ENCODE peak calls at places on chromosomes 2 and 18, in nine cellular contexts. One of them, this sample, is unnamed.

GRCh38 chr18:76922107-76922506 is 99.8 kb downstream of the ZNF236 start:
- DNase-seq in neuronal stem cell: peak
- DNase-seq in left lung: no peak
- DNase-seq in GM13977: peak
- DNase-seq in cardiac fibroblast: peak
- DNase-seq in non-pigmented ciliary epithelial cell: peak
- DNase-seq in lung microvascular endothelial cell: peak
- DNase-seq in osteocyte: no peak
- DNase-seq in NCI-H510A: peak
- DNase-seq in this sample: peak

GRCh38 chr18:1036926-1037325 is 132.3 kb downstream of the ADCYAP1 start:
- DNase-seq in osteocyte: no peak
- DNase-seq in left lung: no peak
- DNase-seq in cardiac fibroblast: no peak
- DNase-seq in neuronal stem cell: no peak
- DNase-seq in GM13977: no peak
- DNase-seq in lung microvascular endothelial cell: no peak
- DNase-seq in non-pigmented ciliary epithelial cell: no peak
- DNase-seq in NCI-H510A: no peak
- DNase-seq in this sample: no peak

GRCh38 chr2:61177727-61178549 is 15.9 kb downstream of the C2orf74 start:
- DNase-seq in osteocyte: no peak
- DNase-seq in non-pigmented ciliary epithelial cell: no peak
- DNase-seq in lung microvascular endothelial cell: no peak
- DNase-seq in GM13977: peak
- DNase-seq in cardiac fibroblast: peak
- DNase-seq in NCI-H510A: no peak
- DNase-seq in neuronal stem cell: no peak
- DNase-seq in left lung: peak
- DNase-seq in this sample: peak

GRCh38 chr2:43467889-43468288 is 127.9 kb downstream of the THADA start:
- DNase-seq in cardiac fibroblast: peak
- DNase-seq in NCI-H510A: no peak
- DNase-seq in neuronal stem cell: no peak
- DNase-seq in left lung: no peak
- DNase-seq in GM13977: no peak
- DNase-seq in non-pigmented ciliary epithelial cell: no peak
- DNase-seq in lung microvascular endothelial cell: no peak
- DNase-seq in osteocyte: no peak
- DNase-seq in this sample: no peak

GRCh38 chr2:100614455-100615000 is 51.7 kb downstream of the PDCL3 start:
- DNase-seq in cardiac fibroblast: no peak
- DNase-seq in neuronal stem cell: no peak
- DNase-seq in NCI-H510A: no peak
- DNase-seq in osteocyte: no peak
- DNase-seq in GM13977: no peak
- DNase-seq in non-pigmented ciliary epithelial cell: no peak
- DNase-seq in left lung: no peak
- DNase-seq in lung microvascular endothelial cell: no peak
- DNase-seq in this sample: no peak

GRCh38 chr18:59631583-59632181 is 65.5 kb downstream of the CCBE1 start:
- DNase-seq in neuronal stem cell: peak
- DNase-seq in left lung: no peak
- DNase-seq in lung microvascular endothelial cell: peak
- DNase-seq in GM13977: peak
- DNase-seq in non-pigmented ciliary epithelial cell: no peak
- DNase-seq in NCI-H510A: no peak
- DNase-seq in cardiac fibroblast: peak
- DNase-seq in osteocyte: no peak
- DNase-seq in this sample: peak

GRCh38 chr2:120628248-120628647 is 107.4 kb upstream of the GLI2 start:
- DNase-seq in lung microvascular endothelial cell: no peak
- DNase-seq in GM13977: no peak
- DNase-seq in neuronal stem cell: no peak
- DNase-seq in non-pigmented ciliary epithelial cell: no peak
- DNase-seq in cardiac fibroblast: no peak
- DNase-seq in left lung: no peak
- DNase-seq in osteocyte: no peak
- DNase-seq in NCI-H510A: no peak
- DNase-seq in this sample: no peak

GRCh38 chr18:12410121-12410520 is 2.4 kb downstream of the PRELID3A start:
- DNase-seq in non-pigmented ciliary epithelial cell: no peak
- DNase-seq in NCI-H510A: no peak
- DNase-seq in neuronal stem cell: no peak
- DNase-seq in GM13977: no peak
- DNase-seq in cardiac fibroblast: no peak
- DNase-seq in osteocyte: no peak
- DNase-seq in lung microvascular endothelial cell: no peak
- DNase-seq in left lung: no peak
- DNase-seq in this sample: no peak

GRCh38 chr2:119485336-119486110 is 38.8 kb downstream of the SCTR start:
- DNase-seq in NCI-H510A: no peak
- DNase-seq in left lung: no peak
- DNase-seq in GM13977: no peak
- DNase-seq in non-pigmented ciliary epithelial cell: no peak
- DNase-seq in neuronal stem cell: no peak
- DNase-seq in lung microvascular endothelial cell: peak
- DNase-seq in cardiac fibroblast: no peak
- DNase-seq in osteocyte: peak
- DNase-seq in this sample: no peak

GRCh38 chr2:11602563-11603182 is 67.3 kb downstream of the NTSR2 start:
- DNase-seq in GM13977: no peak
- DNase-seq in non-pigmented ciliary epithelial cell: no peak
- DNase-seq in neuronal stem cell: no peak
- DNase-seq in NCI-H510A: no peak
- DNase-seq in left lung: no peak
- DNase-seq in cardiac fibroblast: no peak
- DNase-seq in osteocyte: no peak
- DNase-seq in lung microvascular endothelial cell: peak
- DNase-seq in this sample: no peak

GRCh38 chr2:41872646-41873045 is 175.2 kb upstream of the PKDCC start:
- DNase-seq in cardiac fibroblast: peak
- DNase-seq in neuronal stem cell: no peak
- DNase-seq in NCI-H510A: no peak
- DNase-seq in non-pigmented ciliary epithelial cell: no peak
- DNase-seq in left lung: no peak
- DNase-seq in osteocyte: no peak
- DNase-seq in GM13977: no peak
- DNase-seq in lung microvascular endothelial cell: no peak
- DNase-seq in this sample: no peak

GRCh38 chr18:12334280-12335262 is 26.5 kb downstream of the TUBB6 start:
- DNase-seq in non-pigmented ciliary epithelial cell: no peak
- DNase-seq in neuronal stem cell: no peak
- DNase-seq in osteocyte: no peak
- DNase-seq in lung microvascular endothelial cell: no peak
- DNase-seq in GM13977: no peak
- DNase-seq in NCI-H510A: no peak
- DNase-seq in left lung: no peak
- DNase-seq in cardiac fibroblast: no peak
- DNase-seq in this sample: no peak

GRCh38 chr2:950627-950992 is at the start of gene SNTG2:
- DNase-seq in lung microvascular endothelial cell: peak
- DNase-seq in GM13977: peak
- DNase-seq in NCI-H510A: peak
- DNase-seq in neuronal stem cell: peak
- DNase-seq in osteocyte: no peak
- DNase-seq in left lung: no peak
- DNase-seq in cardiac fibroblast: no peak
- DNase-seq in non-pigmented ciliary epithelial cell: no peak
- DNase-seq in this sample: peak

GRCh38 chr2:133369896-133370295 is 198.4 kb downstream of the NCKAP5 start:
- DNase-seq in GM13977: no peak
- DNase-seq in lung microvascular endothelial cell: no peak
- DNase-seq in NCI-H510A: no peak
- DNase-seq in left lung: no peak
- DNase-seq in cardiac fibroblast: no peak
- DNase-seq in neuronal stem cell: no peak
- DNase-seq in osteocyte: no peak
- DNase-seq in non-pigmented ciliary epithelial cell: no peak
- DNase-seq in this sample: no peak

GRCh38 chr18:50720281-50720680 is 99.5 kb downstream of the MRO start:
- DNase-seq in NCI-H510A: no peak
- DNase-seq in neuronal stem cell: no peak
- DNase-seq in GM13977: no peak
- DNase-seq in lung microvascular endothelial cell: no peak
- DNase-seq in non-pigmented ciliary epithelial cell: no peak
- DNase-seq in left lung: no peak
- DNase-seq in cardiac fibroblast: no peak
- DNase-seq in osteocyte: no peak
- DNase-seq in this sample: no peak

GRCh38 chr2:157897106-157897971 is 21.2 kb upstream of the ACVR1 start:
- DNase-seq in left lung: no peak
- DNase-seq in osteocyte: no peak
- DNase-seq in lung microvascular endothelial cell: no peak
- DNase-seq in NCI-H510A: no peak
- DNase-seq in non-pigmented ciliary epithelial cell: no peak
- DNase-seq in neuronal stem cell: no peak
- DNase-seq in cardiac fibroblast: no peak
- DNase-seq in GM13977: no peak
- DNase-seq in this sample: no peak

GRCh38 chr2:212364106-212364505 is 174.5 kb downstream of the ERBB4 start:
- DNase-seq in neuronal stem cell: no peak
- DNase-seq in osteocyte: no peak
- DNase-seq in GM13977: no peak
- DNase-seq in cardiac fibroblast: peak
- DNase-seq in lung microvascular endothelial cell: no peak
- DNase-seq in non-pigmented ciliary epithelial cell: no peak
- DNase-seq in NCI-H510A: no peak
- DNase-seq in left lung: no peak
- DNase-seq in this sample: no peak

GRCh38 chr2:110099471-110100225 is 16.0 kb downstream of the MALL start:
- DNase-seq in GM13977: no peak
- DNase-seq in neuronal stem cell: no peak
- DNase-seq in lung microvascular endothelial cell: no peak
- DNase-seq in non-pigmented ciliary epithelial cell: no peak
- DNase-seq in NCI-H510A: no peak
- DNase-seq in osteocyte: peak
- DNase-seq in left lung: no peak
- DNase-seq in cardiac fibroblast: no peak
- DNase-seq in this sample: no peak

GRCh38 chr2:219576505-219577388 is 4.6 kb downstream of the INHA start:
- DNase-seq in lung microvascular endothelial cell: no peak
- DNase-seq in non-pigmented ciliary epithelial cell: no peak
- DNase-seq in cardiac fibroblast: no peak
- DNase-seq in neuronal stem cell: no peak
- DNase-seq in GM13977: no peak
- DNase-seq in osteocyte: no peak
- DNase-seq in left lung: no peak
- DNase-seq in NCI-H510A: peak
- DNase-seq in this sample: peak

GRCh38 chr2:40357667-40358066 is 94.2 kb downstream of the SLC8A1 start:
- DNase-seq in NCI-H510A: no peak
- DNase-seq in neuronal stem cell: no peak
- DNase-seq in lung microvascular endothelial cell: no peak
- DNase-seq in left lung: no peak
- DNase-seq in non-pigmented ciliary epithelial cell: no peak
- DNase-seq in cardiac fibroblast: peak
- DNase-seq in GM13977: no peak
- DNase-seq in osteocyte: no peak
- DNase-seq in this sample: no peak

GRCh38 chr2:143603035-143603616 is 473.9 kb downstream of the ARHGAP15 start:
- DNase-seq in osteocyte: no peak
- DNase-seq in left lung: no peak
- DNase-seq in neuronal stem cell: peak
- DNase-seq in cardiac fibroblast: no peak
- DNase-seq in lung microvascular endothelial cell: no peak
- DNase-seq in non-pigmented ciliary epithelial cell: no peak
- DNase-seq in NCI-H510A: no peak
- DNase-seq in GM13977: no peak
- DNase-seq in this sample: no peak

GRCh38 chr2:31108887-31109286 is 29.4 kb downstream of the GALNT14 start:
- DNase-seq in NCI-H510A: no peak
- DNase-seq in left lung: no peak
- DNase-seq in osteocyte: no peak
- DNase-seq in non-pigmented ciliary epithelial cell: no peak
- DNase-seq in neuronal stem cell: no peak
- DNase-seq in lung microvascular endothelial cell: no peak
- DNase-seq in cardiac fibroblast: no peak
- DNase-seq in GM13977: no peak
- DNase-seq in this sample: no peak

GRCh38 chr2:142222715-142223114 is 91.9 kb upstream of the LRP1B start:
- DNase-seq in left lung: no peak
- DNase-seq in GM13977: no peak
- DNase-seq in NCI-H510A: no peak
- DNase-seq in osteocyte: no peak
- DNase-seq in neuronal stem cell: no peak
- DNase-seq in lung microvascular endothelial cell: no peak
- DNase-seq in cardiac fibroblast: no peak
- DNase-seq in non-pigmented ciliary epithelial cell: no peak
- DNase-seq in this sample: no peak